ENCODE peak calls at places on chromosomes 1 and 21, in six cellular contexts. L is cardiac muscle cell, R is endothelial cell, X is transverse colon, T is AG10803, A is mesothelial cell of epicardium. U is an unnamed sample.

GRCh38 chr1:7606096-7606495 is 165.0 kb upstream of the VAMP3 start:
- DNase-seq in L (no peak), R (no peak), X (no peak), T (no peak), A (no peak), U (no peak)

GRCh38 chr1:230011333-230012092 is 55.5 kb upstream of the GALNT2 start:
- DNase-seq in L (no peak), R (no peak), X (no peak), T (no peak), A (no peak), U (no peak)

GRCh38 chr1:178284059-178284458 is 190.2 kb downstream of the RASAL2 start:
- DNase-seq in L (no peak), R (no peak), X (no peak), T (no peak), A (no peak), U (no peak)

GRCh38 chr1:26768755-26769154 is 19.0 kb upstream of the PIGV start:
- DNase-seq in L (peak), R (no peak), X (no peak), T (peak), A (no peak), U (no peak)

GRCh38 chr1:117346206-117346928 is 20.9 kb upstream of the MAN1A2 start:
- DNase-seq in L (peak), R (no peak), X (no peak), T (peak), A (no peak), U (no peak)

GRCh38 chr1:59685666-59686065 is 129.1 kb upstream of the HOOK1 start:
- DNase-seq in L (no peak), R (no peak), X (no peak), T (no peak), A (no peak), U (no peak)

GRCh38 chr1:96559707-96560588 is 161.6 kb upstream of the PTBP2 start:
- DNase-seq in L (peak), R (no peak), X (no peak), T (peak), A (no peak), U (peak)

GRCh38 chr1:234866007-234866866 is 256.3 kb upstream of the IRF2BP2 start:
- DNase-seq in L (peak), R (no peak), X (peak), T (peak), A (no peak), U (peak)

GRCh38 chr1:174433451-174433850 is 14.3 kb upstream of the GPR52 start:
- DNase-seq in L (peak), R (no peak), X (no peak), T (peak), A (no peak), U (no peak)

GRCh38 chr1:226064816-226065248 is 2.3 kb downstream of the H3-3A start:
- DNase-seq in L (peak), R (peak), X (peak), T (peak), A (no peak), U (peak)

GRCh38 chr1:209062863-209063262 is 520.7 kb upstream of the CAMK1G start:
- DNase-seq in L (no peak), R (no peak), X (no peak), T (no peak), A (no peak), U (no peak)
- TF ChIP-seq CTCF in L (no peak), R (no peak), X (no peak), T (no peak), A (no peak), U (no peak)

GRCh38 chr1:22712502-22713271 is 2.0 kb downstream of the EPHB2 start:
- DNase-seq in L (peak), R (no peak), X (peak), T (no peak), A (no peak), U (no peak)
- TF ChIP-seq CTCF in L (no peak), R (no peak), X (no peak), T (no peak), A (no peak), U (no peak)

GRCh38 chr1:18557621-18558465 is 72.8 kb upstream of the PAX7 start:
- DNase-seq in L (peak), R (peak), X (peak), T (peak), A (no peak), U (peak)

GRCh38 chr1:18564661-18565060 is 66.0 kb upstream of the PAX7 start:
- DNase-seq in L (no peak), R (no peak), X (no peak), T (no peak), A (no peak), U (no peak)

GRCh38 chr1:18556364-18556763 is 74.3 kb upstream of the PAX7 start:
- DNase-seq in L (peak), R (peak), X (no peak), T (peak), A (no peak), U (peak)

GRCh38 chr1:18561967-18562366 is 68.7 kb upstream of the PAX7 start:
- DNase-seq in L (no peak), R (no peak), X (no peak), T (no peak), A (no peak), U (no peak)

DNA sequence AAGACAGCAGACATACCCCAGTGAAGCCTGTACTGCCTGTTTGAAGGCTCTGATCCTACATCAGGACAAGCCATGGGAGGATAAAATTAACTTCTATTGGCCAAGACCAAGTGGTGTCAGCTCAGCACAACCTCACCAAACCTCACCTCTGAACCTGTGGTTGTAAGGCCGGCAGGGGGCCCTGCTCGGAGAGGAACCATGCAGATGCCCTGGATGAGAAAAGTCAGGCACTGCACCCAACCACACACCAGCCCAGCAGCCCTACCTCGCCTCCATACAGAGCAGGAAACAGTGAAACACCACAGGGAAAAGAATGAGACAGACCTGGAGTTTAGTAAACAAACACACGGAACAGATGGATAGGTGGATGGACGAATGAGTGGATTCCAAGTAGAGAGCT is 70.0 kb upstream of the PAX7 start:
- DNase-seq in L (no peak), R (no peak), X (no peak), T (no peak), A (no peak), U (no peak)
- TF ChIP-seq CTCF in L (no peak), R (no peak), X (no peak), T (no peak), A (no peak), U (no peak)

GRCh38 chr1:950268-950667 is 8.8 kb downstream of the NOC2L start:
- DNase-seq in L (no peak), R (no peak), X (no peak), T (no peak), A (no peak), U (no peak)

GRCh38 chr1:950881-951280 is 8.2 kb downstream of the NOC2L start:
- DNase-seq in L (no peak), R (no peak), X (no peak), T (no peak), A (no peak), U (no peak)

GRCh38 chr1:952201-952600 is 6.9 kb downstream of the NOC2L start:
- DNase-seq in L (no peak), R (no peak), X (no peak), T (no peak), A (no peak), U (no peak)

GRCh38 chr1:952603-953002 is 6.5 kb downstream of the NOC2L start:
- DNase-seq in L (no peak), R (no peak), X (no peak), T (no peak), A (no peak), U (no peak)

GRCh38 chr1:951364-951763 is 7.7 kb downstream of the NOC2L start:
- DNase-seq in L (peak), R (no peak), X (no peak), T (peak), A (no peak), U (no peak)
- TF ChIP-seq CTCF in L (peak), R (no peak), X (no peak), T (peak), A (no peak), U (peak)

DNA sequence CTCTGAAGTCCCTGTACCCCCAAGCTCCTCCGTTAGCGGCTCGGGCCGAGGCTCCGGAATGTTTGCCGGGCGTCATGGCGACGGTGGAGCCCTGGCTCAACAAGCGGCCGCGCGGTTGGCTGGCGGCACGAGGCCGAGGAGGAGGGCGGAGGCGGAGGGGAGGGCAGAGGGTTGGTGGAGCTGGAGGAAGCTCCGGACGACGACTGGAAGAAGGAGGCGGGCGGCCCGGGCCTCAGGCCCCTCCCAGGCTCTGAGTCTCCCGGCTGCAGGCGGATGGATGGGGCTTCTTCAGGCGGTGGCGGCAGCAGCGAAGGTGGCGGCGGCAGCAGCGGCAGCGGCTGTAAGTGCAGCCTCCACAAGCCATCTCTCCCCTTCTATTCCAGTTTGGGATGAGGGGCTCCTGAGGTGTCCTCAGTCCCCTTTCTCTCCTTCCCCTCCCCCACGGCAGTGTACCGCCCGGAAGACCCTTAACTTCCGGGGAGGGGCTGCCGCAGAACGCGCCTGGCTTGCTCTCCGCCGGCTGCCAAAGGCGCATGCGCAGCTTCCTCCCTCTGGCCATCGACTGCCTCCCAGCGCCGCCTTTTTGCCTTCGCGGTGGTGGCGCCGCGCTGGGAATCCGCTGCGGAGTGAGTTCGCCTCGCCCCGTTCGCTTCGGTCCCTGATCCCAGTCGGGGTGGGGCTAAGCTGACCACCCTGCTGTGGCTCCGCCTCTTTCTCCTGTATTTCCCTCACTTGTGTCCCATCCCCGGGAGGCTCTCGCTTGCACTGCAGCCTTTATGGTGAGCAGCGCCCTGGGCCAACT is at the start of the genes DNAI4 and MIER1:
- DNase-seq in L (peak), R (peak), X (peak), T (peak), A (peak), U (peak)
- TF ChIP-seq CTCF in L (peak), R (no peak), X (no peak), T (peak), A (no peak), U (peak)

GRCh38 chr21:28235169-28235892 is 757.3 kb downstream of the LTN1 start:
- DNase-seq in L (peak), R (no peak), X (no peak), T (no peak), A (no peak), U (no peak)
- TF ChIP-seq CTCF in L (peak), R (no peak), X (no peak), T (peak), A (no peak), U (no peak)

DNA sequence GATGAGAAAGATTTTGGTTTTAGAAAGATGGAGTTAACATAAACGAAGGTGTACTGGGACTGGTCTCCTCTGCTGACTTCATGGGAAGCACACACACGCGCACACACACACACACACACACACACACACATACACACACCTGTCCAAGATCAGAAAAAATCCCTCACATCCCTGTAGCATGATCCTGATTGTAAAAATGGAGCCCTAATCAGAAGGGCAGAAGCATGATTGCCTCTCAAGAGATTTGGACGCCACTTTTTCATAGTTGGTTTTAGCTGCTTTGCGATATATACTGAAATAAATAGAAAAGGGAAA is 56.5 kb upstream of the LGALS8 start:
- DNase-seq in L (no peak), R (no peak), X (no peak), T (no peak), A (no peak), U (no peak)
- TF ChIP-seq CTCF in L (no peak), R (no peak), X (no peak), T (no peak), A (no peak), U (no peak)

GRCh38 chr1:218499911-218500310 is 154.8 kb downstream of the TGFB2 start:
- DNase-seq in L (no peak), R (no peak), X (no peak), T (no peak), A (no peak), U (no peak)
- TF ChIP-seq CTCF in L (no peak), R (no peak), X (no peak), T (no peak), A (no peak), U (no peak)